ENCODE peak calls at places on chromosomes 3 and 15, in seven cellular contexts. Y, F, J, G, T, P and S are unnamed samples.

GRCh38 chr3:194070634-194071409 is 65.1 kb upstream of the HES1 start:
- DNase-seq in Y (peak), F (peak), J (peak), G (peak), T (peak), P (no peak), S (peak)

GRCh38 chr15:34721802-34722795 is 32.7 kb downstream of the GJD2 start:
- DNase-seq in Y (peak), F (no peak), J (peak), G (no peak), T (peak), P (peak), S (no peak)

GRCh38 chr15:70833897-70834765 is 19.8 kb downstream of the LARP6 start:
- DNase-seq in Y (peak), F (no peak), J (no peak), G (no peak), T (peak), P (no peak), S (no peak)

GRCh38 chr3:14019459-14019858 is 105.2 kb downstream of the CHCHD4 start:
- DNase-seq in Y (no peak), F (no peak), J (no peak), G (no peak), T (no peak), P (no peak), S (no peak)

GRCh38 chr15:48682949-48683651 is 37.6 kb upstream of the FBN1 start:
- DNase-seq in Y (no peak), F (no peak), J (no peak), G (no peak), T (peak), P (no peak), S (peak)

GRCh38 chr3:127158614-127159221 is 34.2 kb upstream of the PRR23E start:
- DNase-seq in Y (no peak), F (no peak), J (no peak), G (no peak), T (no peak), P (no peak), S (peak)

GRCh38 chr15:68542771-68543544 is 35.8 kb upstream of the CORO2B start:
- DNase-seq in Y (no peak), F (no peak), J (no peak), G (no peak), T (peak), P (no peak), S (no peak)

GRCh38 chr3:23546186-23546585 is 259.6 kb upstream of the UBE2E1 start:
- DNase-seq in Y (no peak), F (no peak), J (no peak), G (no peak), T (no peak), P (no peak), S (no peak)

GRCh38 chr3:4343258-4343657 is 40.1 kb downstream of the SETMAR start:
- DNase-seq in Y (no peak), F (no peak), J (no peak), G (no peak), T (no peak), P (no peak), S (no peak)

GRCh38 chr3:4814302-4814903 is 164.8 kb upstream of the BHLHE40 start:
- DNase-seq in Y (no peak), F (peak), J (no peak), G (no peak), T (no peak), P (no peak), S (no peak)

GRCh38 chr15:33846862-33847261 is 121.4 kb upstream of the CHRM5 start:
- DNase-seq in Y (no peak), F (no peak), J (no peak), G (no peak), T (no peak), P (no peak), S (no peak)

GRCh38 chr3:66397745-66398144 is 103.1 kb downstream of the LRIG1 start:
- DNase-seq in Y (no peak), F (no peak), J (no peak), G (no peak), T (no peak), P (no peak), S (no peak)

GRCh38 chr15:100433304-100433703 is 91.5 kb upstream of the ADAMTS17 start:
- DNase-seq in Y (no peak), F (no peak), J (no peak), G (no peak), T (no peak), P (no peak), S (peak)

GRCh38 chr3:134897391-134898131 is 102.5 kb downstream of the EPHB1 start:
- DNase-seq in Y (no peak), F (no peak), J (no peak), G (no peak), T (no peak), P (no peak), S (no peak)

GRCh38 chr15:89389841-89390603 is 55.4 kb upstream of the POLG start:
- DNase-seq in Y (no peak), F (no peak), J (peak), G (no peak), T (no peak), P (no peak), S (no peak)

GRCh38 chr3:32860499-32860898 is 42.7 kb downstream of the TRIM71 start:
- DNase-seq in Y (no peak), F (no peak), J (no peak), G (no peak), T (no peak), P (no peak), S (no peak)

GRCh38 chr15:52559583-52559982 is 9.2 kb downstream of the ARPP19 start:
- DNase-seq in Y (no peak), F (no peak), J (no peak), G (no peak), T (no peak), P (no peak), S (no peak)

GRCh38 chr15:100525894-100526512 is 2.7 kb downstream of the CERS3 start:
- DNase-seq in Y (no peak), F (no peak), J (no peak), G (no peak), T (no peak), P (no peak), S (no peak)

GRCh38 chr3:57009802-57010201 is 50.7 kb upstream of the SPATA12 start:
- DNase-seq in Y (no peak), F (no peak), J (no peak), G (no peak), T (no peak), P (no peak), S (no peak)

GRCh38 chr15:62275818-62276217 is 110.7 kb upstream of the C2CD4B start:
- DNase-seq in Y (no peak), F (no peak), J (no peak), G (no peak), T (no peak), P (no peak), S (no peak)

GRCh38 chr3:19907523-19907922 is 26.5 kb downstream of the EFHB start:
- DNase-seq in Y (no peak), F (no peak), J (no peak), G (no peak), T (no peak), P (no peak), S (no peak)

GRCh38 chr15:36481156-36481555 is 98.3 kb upstream of the CDIN1 start:
- DNase-seq in Y (no peak), F (no peak), J (no peak), G (no peak), T (no peak), P (no peak), S (no peak)

GRCh38 chr3:13135251-13135810 is 62.1 kb upstream of the IQSEC1 start:
- DNase-seq in Y (no peak), F (no peak), J (no peak), G (no peak), T (no peak), P (no peak), S (no peak)

GRCh38 chr15:75732809-75733451 is 20.3 kb upstream of the CSPG4 start:
- DNase-seq in Y (peak), F (peak), J (peak), G (no peak), T (peak), P (peak), S (peak)

GRCh38 chr15:26981492-26981891 is 10.5 kb downstream of the GABRG3 start:
- DNase-seq in Y (no peak), F (no peak), J (no peak), G (no peak), T (no peak), P (no peak), S (no peak)

GRCh38 chr15:65877752-65878151 is 8.5 kb downstream of the RAB11A start:
- DNase-seq in Y (no peak), F (no peak), J (no peak), G (no peak), T (no peak), P (no peak), S (no peak)

GRCh38 chr15:93520206-93520605 is 431.2 kb upstream of the RGMA start:
- DNase-seq in Y (no peak), F (no peak), J (no peak), G (no peak), T (no peak), P (no peak), S (no peak)

GRCh38 chr3:16147226-16147625 is 27.3 kb upstream of the GALNT15 start:
- DNase-seq in Y (no peak), F (no peak), J (no peak), G (no peak), T (no peak), P (no peak), S (no peak)

GRCh38 chr15:52218816-52219215 is 27.6 kb upstream of the GNB5 start:
- DNase-seq in Y (no peak), F (no peak), J (no peak), G (no peak), T (no peak), P (no peak), S (no peak)

GRCh38 chr3:159761377-159761776 is 227.3 kb upstream of the IL12A start:
- DNase-seq in Y (no peak), F (no peak), J (peak), G (no peak), T (no peak), P (no peak), S (peak)

GRCh38 chr3:156307704-156308103 is 187.3 kb downstream of the KCNAB1 start:
- DNase-seq in Y (no peak), F (no peak), J (no peak), G (no peak), T (no peak), P (no peak), S (no peak)
- TF ChIP-seq JUND in Y (no peak), F (no peak), J (peak), G (no peak), T (no peak), P (no peak), S (no peak)

GRCh38 chr15:57827021-57827420 is 120.5 kb downstream of the POLR2M start:
- DNase-seq in Y (no peak), F (no peak), J (no peak), G (peak), T (no peak), P (no peak), S (no peak)
- TF ChIP-seq JUND in Y (no peak), F (no peak), J (no peak), G (no peak), T (no peak), P (no peak), S (no peak)

DNA sequence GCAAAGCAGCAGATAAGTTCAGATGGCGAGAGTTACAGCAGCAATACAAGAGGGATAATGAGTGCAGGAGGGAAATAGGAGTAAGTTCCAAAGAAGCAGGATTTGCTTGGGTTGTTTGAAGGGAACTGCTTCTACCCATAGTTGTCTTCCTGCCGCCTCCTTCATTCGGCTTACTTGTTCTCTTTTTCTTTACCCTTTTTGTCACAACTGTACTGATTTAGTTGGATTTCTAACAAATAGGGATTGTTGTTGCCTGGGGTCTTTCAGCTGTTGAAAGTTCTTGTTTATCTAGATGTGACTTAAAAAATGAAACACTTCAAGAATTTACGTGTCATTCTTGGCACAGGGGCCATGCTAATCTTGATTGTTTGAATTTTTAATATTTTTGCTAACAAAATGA is 25.9 kb downstream of the MORF4L1 start:
- DNase-seq in Y (no peak), F (no peak), J (no peak), G (no peak), T (no peak), P (no peak), S (no peak)
- TF ChIP-seq JUND in Y (no peak), F (no peak), J (no peak), G (no peak), T (no peak), P (no peak), S (no peak)

GRCh38 chr3:148902173-148902791 is 37.2 kb downstream of the CPA3 start:
- DNase-seq in Y (no peak), F (no peak), J (no peak), G (no peak), T (no peak), P (no peak), S (no peak)
- TF ChIP-seq JUND in Y (no peak), F (no peak), J (peak), G (no peak), T (no peak), P (no peak), S (no peak)

GRCh38 chr3:196523841-196524240 is 8.7 kb upstream of the SMCO1 start:
- DNase-seq in Y (no peak), F (no peak), J (no peak), G (no peak), T (no peak), P (no peak), S (no peak)

GRCh38 chr3:196528639-196529233 is 13.6 kb upstream of the SMCO1 start:
- DNase-seq in Y (peak), F (peak), J (peak), G (no peak), T (no peak), P (peak), S (peak)

GRCh38 chr3:196525141-196525540 is 10.0 kb upstream of the SMCO1 start:
- DNase-seq in Y (no peak), F (no peak), J (no peak), G (no peak), T (no peak), P (no peak), S (no peak)

GRCh38 chr3:196519738-196520122 is 4.6 kb upstream of the SMCO1 start:
- DNase-seq in Y (no peak), F (no peak), J (no peak), G (no peak), T (no peak), P (no peak), S (no peak)

DNA sequence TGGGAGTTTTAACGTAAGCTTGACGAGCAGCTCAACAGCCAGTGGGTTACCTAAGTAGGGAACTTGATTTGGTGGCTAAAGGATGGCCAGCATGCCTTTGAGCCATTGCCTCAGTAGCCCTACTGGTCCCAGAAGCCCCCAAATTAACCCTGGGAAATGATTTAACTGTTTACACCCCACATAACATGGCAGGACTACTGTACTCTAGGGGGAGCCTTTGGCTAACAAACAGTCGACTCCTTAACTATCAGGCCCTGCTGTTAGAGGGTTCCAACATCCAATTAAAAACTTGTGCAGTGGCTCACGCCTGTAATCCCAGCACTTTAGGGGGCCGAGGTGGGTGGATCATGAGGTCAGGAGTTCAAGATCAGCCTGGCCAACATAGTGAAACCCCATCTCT is 9.4 kb upstream of the SMCO1 start:
- DNase-seq in Y (no peak), F (no peak), J (no peak), G (no peak), T (no peak), P (no peak), S (peak)
- TF ChIP-seq JUND in Y (no peak), F (no peak), J (no peak), G (no peak), T (no peak), P (no peak), S (no peak)

DNA sequence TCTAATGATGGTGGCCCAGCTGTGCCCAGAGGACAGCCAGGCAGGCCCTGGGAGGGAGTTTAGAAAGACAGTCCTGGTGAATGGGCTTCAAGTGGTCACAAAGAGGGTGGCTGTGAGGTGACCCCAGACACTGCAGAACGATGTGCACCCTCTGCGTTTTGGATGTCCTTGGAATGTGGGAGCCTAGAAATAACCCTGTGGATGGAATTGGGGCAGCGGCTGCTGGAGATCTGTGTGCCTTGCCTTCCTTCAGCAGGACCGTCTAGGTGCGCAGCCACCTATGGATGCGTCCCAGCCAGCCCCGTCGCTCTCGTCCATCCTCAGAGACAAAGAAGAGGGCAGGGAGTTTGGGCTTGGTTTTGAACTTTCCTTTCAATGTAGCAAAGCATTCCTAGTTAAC is 46.5 kb downstream of the KLHL25 start:
- DNase-seq in Y (no peak), F (no peak), J (no peak), G (no peak), T (no peak), P (no peak), S (no peak)
- TF ChIP-seq JUND in Y (no peak), F (no peak), J (no peak), G (no peak), T (no peak), P (no peak), S (no peak)

GRCh38 chr3:189978753-189979152 is 141.9 kb downstream of the P3H2 start:
- DNase-seq in Y (no peak), F (no peak), J (no peak), G (no peak), T (no peak), P (no peak), S (no peak)

GRCh38 chr3:189974372-189974771 is 146.3 kb downstream of the P3H2 start:
- DNase-seq in Y (no peak), F (no peak), J (no peak), G (no peak), T (no peak), P (no peak), S (no peak)

GRCh38 chr3:189977174-189977573 is 143.5 kb downstream of the P3H2 start:
- DNase-seq in Y (no peak), F (no peak), J (no peak), G (no peak), T (no peak), P (no peak), S (no peak)

DNA sequence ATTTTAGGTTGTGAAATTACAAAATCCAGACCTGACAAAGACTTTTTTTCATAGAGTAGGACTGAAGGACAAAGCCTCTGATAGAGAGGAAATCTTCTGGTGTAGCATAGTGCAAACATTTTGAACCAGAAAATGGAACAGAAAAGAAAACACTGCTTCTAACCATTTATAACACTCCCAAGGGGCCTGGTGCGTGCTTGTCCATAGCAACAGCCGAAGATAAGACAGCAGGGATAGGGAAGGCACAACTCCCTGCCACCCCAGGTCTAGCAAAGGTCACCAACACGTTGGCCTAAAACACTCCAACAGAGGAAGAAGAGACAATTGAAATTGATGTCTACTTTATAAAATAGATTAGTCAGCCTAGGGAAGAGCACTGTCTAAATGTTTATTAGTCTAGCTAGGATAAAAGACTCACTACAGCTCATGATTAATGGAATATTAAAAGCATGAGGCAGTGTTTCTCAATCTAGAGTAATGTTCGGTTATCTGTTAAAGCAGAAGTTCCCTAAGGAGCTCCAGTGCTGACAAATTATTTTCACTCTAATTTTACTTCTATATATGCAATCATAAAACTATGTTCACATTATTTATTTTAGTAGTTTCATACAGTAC is 145.2 kb downstream of the P3H2 start:
- DNase-seq in Y (no peak), F (no peak), J (no peak), G (no peak), T (no peak), P (no peak), S (no peak)
- TF ChIP-seq JUND in Y (no peak), F (no peak), J (no peak), G (no peak), T (no peak), P (no peak), S (no peak)

GRCh38 chr15:41873711-41874110 is 20.1 kb downstream of the SPTBN5 start:
- DNase-seq in Y (no peak), F (no peak), J (no peak), G (no peak), T (no peak), P (no peak), S (no peak)
- TF ChIP-seq JUND in Y (no peak), F (no peak), J (no peak), G (no peak), T (no peak), P (no peak), S (no peak)

DNA sequence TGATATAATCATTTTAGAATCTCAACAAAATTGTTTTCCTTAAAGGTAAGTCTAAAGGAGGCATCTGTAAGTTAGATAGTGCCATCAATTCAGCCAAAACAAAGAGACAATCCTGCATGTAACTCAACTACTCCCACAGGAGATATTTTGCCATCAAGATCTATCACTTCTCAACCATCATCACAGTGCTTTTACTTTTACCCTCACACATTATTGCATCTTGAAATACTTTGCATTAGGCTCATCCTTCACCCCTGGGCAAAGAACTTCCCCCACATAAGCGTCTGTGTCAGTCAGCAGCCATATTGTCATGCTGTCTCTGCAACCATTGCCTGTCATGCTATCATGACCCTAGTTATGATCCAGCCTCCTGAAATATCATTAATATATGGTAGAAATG is 54.9 kb upstream of the NLGN1 start:
- DNase-seq in Y (no peak), F (no peak), J (no peak), G (no peak), T (no peak), P (no peak), S (no peak)
- TF ChIP-seq JUND in Y (no peak), F (no peak), J (no peak), G (no peak), T (no peak), P (no peak), S (no peak)